ENCODE peak calls at places on chromosome 18, in ten cellular contexts. C is PC-9, G is OCI-LY7, L is GM23248, O is hepatocyte, M is GM23338, S is MM.1S, I is HCT116, X is Karpas-422, J is SK-N-SH. T is an unnamed sample. For H3K9me2, the result is how much of the 10 kb centered on the place peaks cover.

GRCh38 chr18:79852561-79853302 is 55.0 kb downstream of the KCNG2 start:
- DNase-seq in C (no peak), G (no peak), L (no peak), O (no peak), M (no peak), S (no peak), I (no peak), X (no peak), J (no peak), T (no peak)

GRCh38 chr18:55179460-55180195 is 220.4 kb upstream of the CCDC68 start:
- DNase-seq in C (no peak), G (no peak), L (no peak), O (no peak), M (no peak), S (no peak), I (no peak), X (no peak), J (no peak), T (no peak)

GRCh38 chr18:36461551-36461987 is 164.1 kb downstream of the FHOD3 start:
- DNase-seq in C (no peak), G (no peak), L (peak), O (no peak), M (no peak), S (no peak), I (no peak), X (peak), J (no peak), T (peak)

GRCh38 chr18:61738488-61738887 is 154.3 kb downstream of the RNF152 start:
- DNase-seq in C (no peak), G (no peak), L (peak), O (no peak), M (no peak), S (no peak), I (no peak), X (no peak), J (no peak), T (peak)

GRCh38 chr18:80107396-80107795 is 1.7 kb upstream of the ADNP2 start:
- DNase-seq in C (no peak), G (no peak), L (no peak), O (no peak), M (no peak), S (no peak), I (no peak), X (no peak), J (no peak), T (no peak)

GRCh38 chr18:61854578-61854977 is 38.2 kb downstream of the RNF152 start:
- DNase-seq in C (no peak), G (no peak), L (no peak), O (no peak), M (no peak), S (no peak), I (no peak), X (no peak), J (no peak), T (no peak)

GRCh38 chr18:55634545-55634944 is 46.6 kb upstream of the TCF4 start:
- DNase-seq in C (peak), G (no peak), L (peak), O (no peak), M (no peak), S (no peak), I (no peak), X (peak), J (no peak), T (peak)

GRCh38 chr18:33751613-33752221 is 173.7 kb downstream of the ASXL3 start:
- DNase-seq in C (no peak), G (peak), L (peak), O (peak), M (peak), S (peak), I (no peak), X (peak), J (no peak), T (peak)

GRCh38 chr18:50509012-50509411 is 50.9 kb upstream of the MAPK4 start:
- DNase-seq in C (no peak), G (no peak), L (no peak), O (no peak), M (no peak), S (no peak), I (no peak), X (no peak), J (no peak), T (no peak)

GRCh38 chr18:75377975-75378673 is 49.4 kb downstream of the SMIM21 start:
- DNase-seq in C (no peak), G (no peak), L (peak), O (no peak), M (no peak), S (no peak), I (no peak), X (no peak), J (no peak), T (no peak)

GRCh38 chr18:12334280-12335262 is 26.5 kb downstream of the TUBB6 start:
- DNase-seq in C (no peak), G (no peak), L (no peak), O (no peak), M (peak), S (no peak), I (no peak), X (no peak), J (no peak), T (no peak)

GRCh38 chr18:79493801-79494211 is 98.1 kb downstream of the NFATC1 start:
- DNase-seq in C (no peak), G (no peak), L (no peak), O (no peak), M (no peak), S (no peak), I (no peak), X (no peak), J (no peak), T (no peak)

GRCh38 chr18:35441857-35442595 is 55.7 kb downstream of the INO80C start:
- DNase-seq in C (no peak), G (peak), L (peak), O (no peak), M (no peak), S (no peak), I (no peak), X (no peak), J (no peak), T (no peak)

GRCh38 chr18:72672364-72673151 is 128.4 kb upstream of the CBLN2 start:
- DNase-seq in C (no peak), G (peak), L (peak), O (peak), M (peak), S (peak), I (no peak), X (peak), J (peak), T (peak)

DNA sequence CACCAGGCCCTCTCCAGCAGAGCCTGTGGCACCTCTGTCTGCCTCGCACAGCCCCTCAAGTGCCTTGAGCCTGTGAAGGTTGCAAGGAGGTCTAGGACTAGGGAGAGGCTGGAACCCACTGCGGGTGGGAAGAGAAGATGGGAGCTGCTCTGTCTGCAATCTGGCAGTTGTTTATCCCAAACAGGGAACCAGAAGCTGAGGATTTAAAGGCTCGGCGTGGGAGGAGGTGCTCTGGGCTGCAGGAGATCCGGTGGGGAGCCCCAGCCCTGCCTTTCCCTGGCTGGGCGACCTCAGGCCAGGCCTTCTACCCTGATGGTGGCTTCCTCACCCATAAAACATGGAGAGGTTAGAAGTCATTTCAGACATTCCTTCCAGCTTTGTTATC is 174.1 kb downstream of the SMAD7 start:
- DNase-seq in C (no peak), G (no peak), L (no peak), O (no peak), M (no peak), S (no peak), I (no peak), X (no peak), J (no peak), T (no peak)
- H3K9me2 ChIP-seq in C (under half), G (under half), L (under half), O (under half), M (under half), S (under half), I (under half), X (under half), J (under half), T (under half)

GRCh38 chr18:4207383-4207782 is 247.7 kb downstream of the DLGAP1 start:
- DNase-seq in C (no peak), G (no peak), L (no peak), O (no peak), M (peak), S (no peak), I (no peak), X (no peak), J (no peak), T (no peak)
- H2AFZ ChIP-seq in C (no peak), G (no peak), L (no peak), O (no peak), M (no peak), S (no peak), I (no peak), X (no peak), J (no peak), T (no peak)

DNA sequence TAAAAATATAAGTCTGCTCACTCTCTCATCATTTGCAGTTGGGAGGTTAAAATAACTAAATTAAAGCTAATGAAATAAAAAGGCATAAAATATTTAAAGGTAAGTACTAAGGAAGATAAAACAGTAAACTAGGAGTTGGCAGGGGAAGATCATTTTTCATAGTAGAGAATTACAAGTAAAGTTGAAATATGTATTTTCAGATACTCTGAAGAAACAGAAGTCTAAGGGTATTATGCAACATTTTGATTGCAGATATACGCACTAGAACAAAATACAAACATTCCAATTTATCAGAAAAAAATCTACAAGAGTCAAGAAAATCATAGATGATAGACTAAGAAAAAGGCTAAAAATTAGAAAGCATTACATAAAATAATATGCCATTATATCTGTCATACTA is 167.6 kb upstream of the CTAGE1 start:
- DNase-seq in C (no peak), G (no peak), L (no peak), O (no peak), M (no peak), S (no peak), I (no peak), X (no peak), J (no peak), T (no peak)
- H3K9me2 ChIP-seq in C (under half), G (under half), L (under half), O (under half), M (under half), S (under half), I (under half), X (under half), J (under half), T (under half)

GRCh38 chr18:69308620-69309019 is 92.1 kb upstream of the DOK6 start:
- DNase-seq in C (no peak), G (no peak), L (no peak), O (no peak), M (no peak), S (no peak), I (no peak), X (no peak), J (no peak), T (no peak)
- H2AFZ ChIP-seq in C (no peak), G (no peak), L (no peak), O (no peak), M (no peak), S (no peak), I (no peak), X (no peak), J (no peak), T (no peak)

DNA sequence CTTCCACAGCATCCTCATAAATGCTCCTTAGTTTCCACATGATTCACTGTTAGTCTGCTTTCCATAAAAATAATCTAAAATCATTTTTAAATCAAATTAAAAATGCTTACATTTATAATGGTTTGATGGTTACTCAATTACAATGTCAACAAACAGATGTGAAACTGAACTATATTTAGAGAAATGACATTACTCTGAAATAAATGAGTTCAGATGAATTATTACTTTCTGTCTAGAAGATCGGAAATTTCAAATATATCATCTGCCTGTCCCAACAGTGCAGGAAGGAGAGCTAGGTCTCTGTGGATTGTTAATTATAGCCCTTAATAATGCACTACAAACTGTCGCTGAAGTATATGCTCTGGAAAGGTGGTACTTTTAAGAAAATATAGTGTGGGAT is 109.8 kb downstream of the DSEL start:
- DNase-seq in C (no peak), G (no peak), L (no peak), O (no peak), M (no peak), S (no peak), I (no peak), X (no peak), J (no peak), T (no peak)
- H3K9me2 ChIP-seq in C (under half), G (under half), L (under half), O (under half), M (under half), S (under half), I (under half), X (under half), J (under half), T (under half)

DNA sequence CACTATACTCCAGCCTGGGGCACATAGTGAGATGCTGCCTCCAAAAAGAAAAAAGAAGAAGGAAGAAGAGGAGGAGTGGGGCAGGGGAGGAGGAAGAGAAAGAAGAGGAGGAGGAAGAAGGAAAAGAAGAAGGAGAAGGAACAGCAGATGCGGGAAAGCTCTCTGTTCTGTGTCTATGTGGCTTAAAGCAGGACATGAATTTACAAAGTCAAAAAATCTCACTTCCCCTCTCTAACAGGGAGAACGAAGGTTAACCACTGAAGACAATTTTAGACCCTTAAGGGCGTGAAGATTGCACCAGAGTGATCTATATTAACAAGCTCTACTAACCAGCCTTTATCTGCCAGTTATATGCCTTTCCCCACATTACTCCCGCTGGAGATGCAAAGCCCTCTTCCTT is 258.9 kb downstream of the METTL4 start:
- DNase-seq in C (no peak), G (peak), L (no peak), O (no peak), M (no peak), S (no peak), I (no peak), X (no peak), J (no peak), T (no peak)
- H2AFZ ChIP-seq in C (no peak), G (peak), L (no peak), O (no peak), M (no peak), S (no peak), I (no peak), X (no peak), J (peak), T (no peak)

GRCh38 chr18:48536516-48536915 is 2.3 kb upstream of the CTIF start:
- DNase-seq in C (no peak), G (no peak), L (no peak), O (no peak), M (no peak), S (no peak), I (no peak), X (no peak), J (no peak), T (no peak)
- H3K9me2 ChIP-seq in C (under half), G (under half), L (under half), O (under half), M (under half), S (under half), I (under half), X (under half), J (under half), T (under half)

T was measured in PC-3.